ENCODE peak calls at places on chromosome 11, in five cellular contexts. One of them, this sample, is unnamed.

GRCh38 chr11:120810251-120810650 is 213.7 kb upstream of the TBCEL start:
- DNase-seq in T-cell: no peak
- DNase-seq in astrocyte of the hippocampus: peak
- DNase-seq in kidney: no peak
- DNase-seq in H7: no peak
- DNase-seq in this sample: no peak

GRCh38 chr11:83480811-83481210 is 194.6 kb upstream of the CCDC90B start:
- DNase-seq in T-cell: no peak
- DNase-seq in astrocyte of the hippocampus: peak
- DNase-seq in H7: no peak
- DNase-seq in kidney: no peak
- DNase-seq in this sample: no peak

GRCh38 chr11:44528103-44528502 is 37.4 kb upstream of the CD82 start:
- DNase-seq in H7: peak
- DNase-seq in astrocyte of the hippocampus: no peak
- DNase-seq in kidney: no peak
- DNase-seq in T-cell: no peak
- DNase-seq in this sample: peak

GRCh38 chr11:6022954-6023353 is 7.6 kb downstream of the OR56A1 start:
- DNase-seq in T-cell: no peak
- DNase-seq in H7: peak
- DNase-seq in kidney: no peak
- DNase-seq in astrocyte of the hippocampus: peak
- DNase-seq in this sample: peak

GRCh38 chr11:77418981-77419592 is 54.8 kb downstream of the PAK1 start:
- DNase-seq in kidney: no peak
- DNase-seq in H7: no peak
- DNase-seq in astrocyte of the hippocampus: no peak
- DNase-seq in T-cell: no peak
- DNase-seq in this sample: no peak

GRCh38 chr11:126026579-126026978 is 36.1 kb downstream of the CDON start:
- DNase-seq in H7: no peak
- DNase-seq in astrocyte of the hippocampus: no peak
- DNase-seq in T-cell: no peak
- DNase-seq in kidney: no peak
- DNase-seq in this sample: no peak

GRCh38 chr11:10895285-10895684 is 37.4 kb upstream of the ZBED5 start:
- DNase-seq in astrocyte of the hippocampus: no peak
- DNase-seq in H7: no peak
- DNase-seq in kidney: no peak
- DNase-seq in T-cell: no peak
- DNase-seq in this sample: no peak

GRCh38 chr11:58061813-58062212 is 31.1 kb downstream of the OR6Q1 start:
- DNase-seq in T-cell: no peak
- DNase-seq in H7: no peak
- DNase-seq in kidney: no peak
- DNase-seq in astrocyte of the hippocampus: peak
- DNase-seq in this sample: no peak

GRCh38 chr11:8192016-8192895 is 23.4 kb upstream of the RIC3 start:
- DNase-seq in H7: peak
- DNase-seq in T-cell: peak
- DNase-seq in astrocyte of the hippocampus: peak
- DNase-seq in kidney: no peak
- DNase-seq in this sample: peak

GRCh38 chr11:130103296-130103814 is 33.7 kb downstream of the APLP2 start:
- DNase-seq in astrocyte of the hippocampus: peak
- DNase-seq in kidney: no peak
- DNase-seq in H7: no peak
- DNase-seq in T-cell: no peak
- DNase-seq in this sample: no peak

GRCh38 chr11:1064167-1064566 is 10.5 kb upstream of the MUC2 start:
- DNase-seq in kidney: no peak
- DNase-seq in astrocyte of the hippocampus: no peak
- DNase-seq in T-cell: no peak
- DNase-seq in H7: no peak
- DNase-seq in this sample: no peak

GRCh38 chr11:59857444-59858434 is 8.5 kb downstream of the TCN1 start:
- DNase-seq in H7: no peak
- DNase-seq in T-cell: no peak
- DNase-seq in kidney: no peak
- DNase-seq in astrocyte of the hippocampus: peak
- DNase-seq in this sample: peak

GRCh38 chr11:34653851-34654490 is 33.1 kb downstream of the EHF start:
- DNase-seq in T-cell: no peak
- DNase-seq in kidney: peak
- DNase-seq in astrocyte of the hippocampus: peak
- DNase-seq in H7: no peak
- DNase-seq in this sample: peak

GRCh38 chr11:129202646-129203045 is 10.5 kb upstream of the ARHGAP32 start:
- DNase-seq in T-cell: no peak
- DNase-seq in astrocyte of the hippocampus: no peak
- DNase-seq in kidney: no peak
- DNase-seq in H7: no peak
- DNase-seq in this sample: no peak

GRCh38 chr11:690738-691633 is 4.0 kb downstream of the DEAF1 start:
- DNase-seq in H7: peak
- DNase-seq in T-cell: peak
- DNase-seq in kidney: no peak
- DNase-seq in astrocyte of the hippocampus: no peak
- DNase-seq in this sample: peak

GRCh38 chr11:46129133-46129532 is 7.9 kb upstream of the PHF21A start:
- DNase-seq in T-cell: no peak
- DNase-seq in H7: no peak
- DNase-seq in kidney: no peak
- DNase-seq in astrocyte of the hippocampus: no peak
- DNase-seq in this sample: no peak

GRCh38 chr11:117185739-117186430 is 7.3 kb downstream of the SIDT2 start:
- DNase-seq in kidney: peak
- DNase-seq in H7: peak
- DNase-seq in astrocyte of the hippocampus: no peak
- DNase-seq in T-cell: no peak
- DNase-seq in this sample: no peak

GRCh38 chr11:119320593-119321524 is 3.9 kb upstream of the MCAM start:
- DNase-seq in kidney: peak
- DNase-seq in astrocyte of the hippocampus: peak
- DNase-seq in T-cell: peak
- DNase-seq in H7: peak
- DNase-seq in this sample: peak

GRCh38 chr11:120308081-120308480 is 17.0 kb upstream of the TLCD5 start:
- DNase-seq in H7: no peak
- DNase-seq in astrocyte of the hippocampus: no peak
- DNase-seq in T-cell: no peak
- DNase-seq in kidney: no peak
- DNase-seq in this sample: no peak

GRCh38 chr11:126521196-126521595 is 165.7 kb downstream of the ST3GAL4 start:
- DNase-seq in kidney: no peak
- DNase-seq in T-cell: no peak
- DNase-seq in astrocyte of the hippocampus: no peak
- DNase-seq in H7: no peak
- DNase-seq in this sample: no peak

GRCh38 chr11:45884596-45885185 is 760 bp upstream of the MAPK8IP1 start:
- DNase-seq in T-cell: no peak
- DNase-seq in astrocyte of the hippocampus: no peak
- DNase-seq in kidney: no peak
- DNase-seq in H7: no peak
- DNase-seq in this sample: no peak